ENCODE peak calls at places on chromosome 16, in six cellular contexts. One of them, this sample, is unnamed. For H3K4me1, the result is how much of the 10 kb centered on the place peaks cover.

GRCh38 chr16:89010210-89010925 is 33.4 kb upstream of the CBFA2T3 start:
- DNase-seq in mucosa of descending colon: peak
- DNase-seq in CD8-positive, alpha-beta memory T cell: peak
- DNase-seq in body of pancreas: no peak
- DNase-seq in astrocyte: no peak
- DNase-seq in heart left ventricle: peak
- DNase-seq in this sample: no peak

GRCh38 chr16:79609861-79610260 is 9.3 kb upstream of the MAF start:
- DNase-seq in body of pancreas: no peak
- DNase-seq in heart left ventricle: no peak
- DNase-seq in mucosa of descending colon: no peak
- DNase-seq in astrocyte: no peak
- DNase-seq in CD8-positive, alpha-beta memory T cell: no peak
- DNase-seq in this sample: no peak

GRCh38 chr16:46976550-46976949 is 3.1 kb upstream of the DNAJA2 start:
- DNase-seq in mucosa of descending colon: no peak
- DNase-seq in astrocyte: no peak
- DNase-seq in CD8-positive, alpha-beta memory T cell: no peak
- DNase-seq in body of pancreas: peak
- DNase-seq in heart left ventricle: no peak
- DNase-seq in this sample: no peak

GRCh38 chr16:63982156-63982555 is 1139.7 kb downstream of the CDH11 start:
- DNase-seq in mucosa of descending colon: no peak
- DNase-seq in heart left ventricle: no peak
- DNase-seq in CD8-positive, alpha-beta memory T cell: no peak
- DNase-seq in body of pancreas: no peak
- DNase-seq in astrocyte: no peak
- DNase-seq in this sample: no peak

GRCh38 chr16:87324411-87325275 is 7.5 kb upstream of the C16orf95 start:
- DNase-seq in CD8-positive, alpha-beta memory T cell: peak
- DNase-seq in astrocyte: no peak
- DNase-seq in body of pancreas: peak
- DNase-seq in heart left ventricle: peak
- DNase-seq in mucosa of descending colon: no peak
- DNase-seq in this sample: no peak

GRCh38 chr16:62805221-62805857 is 769.1 kb upstream of the CDH8 start:
- DNase-seq in astrocyte: no peak
- DNase-seq in heart left ventricle: no peak
- DNase-seq in CD8-positive, alpha-beta memory T cell: no peak
- DNase-seq in body of pancreas: no peak
- DNase-seq in mucosa of descending colon: no peak
- DNase-seq in this sample: no peak

GRCh38 chr16:19578378-19578851 is 22.9 kb downstream of the VPS35L start:
- DNase-seq in CD8-positive, alpha-beta memory T cell: no peak
- DNase-seq in heart left ventricle: no peak
- DNase-seq in body of pancreas: no peak
- DNase-seq in mucosa of descending colon: no peak
- DNase-seq in astrocyte: peak
- DNase-seq in this sample: no peak

GRCh38 chr16:77842468-77842867 is 54.1 kb downstream of the VAT1L start:
- DNase-seq in body of pancreas: no peak
- DNase-seq in astrocyte: no peak
- DNase-seq in heart left ventricle: no peak
- DNase-seq in CD8-positive, alpha-beta memory T cell: no peak
- DNase-seq in mucosa of descending colon: no peak
- DNase-seq in this sample: no peak

GRCh38 chr16:19645557-19645981 is 72.5 kb downstream of the KNOP1 start:
- DNase-seq in astrocyte: peak
- DNase-seq in heart left ventricle: peak
- DNase-seq in mucosa of descending colon: no peak
- DNase-seq in CD8-positive, alpha-beta memory T cell: no peak
- DNase-seq in body of pancreas: no peak
- DNase-seq in this sample: no peak

GRCh38 chr16:20260215-20261009 is 66.9 kb downstream of the GP2 start:
- DNase-seq in astrocyte: no peak
- DNase-seq in CD8-positive, alpha-beta memory T cell: no peak
- DNase-seq in body of pancreas: no peak
- DNase-seq in heart left ventricle: no peak
- DNase-seq in mucosa of descending colon: no peak
- DNase-seq in this sample: no peak

GRCh38 chr16:71474864-71475263 is 12.8 kb upstream of the ZNF23 start:
- DNase-seq in body of pancreas: no peak
- DNase-seq in heart left ventricle: no peak
- DNase-seq in mucosa of descending colon: no peak
- DNase-seq in astrocyte: peak
- DNase-seq in CD8-positive, alpha-beta memory T cell: no peak
- DNase-seq in this sample: no peak

GRCh38 chr16:57483725-57484514 is 2.4 kb downstream of the DOK4 start:
- DNase-seq in heart left ventricle: no peak
- DNase-seq in body of pancreas: no peak
- DNase-seq in CD8-positive, alpha-beta memory T cell: no peak
- DNase-seq in mucosa of descending colon: no peak
- DNase-seq in astrocyte: no peak
- DNase-seq in this sample: no peak

GRCh38 chr16:57484515-57485005 is 1.7 kb downstream of the DOK4 start:
- DNase-seq in astrocyte: no peak
- DNase-seq in mucosa of descending colon: no peak
- DNase-seq in CD8-positive, alpha-beta memory T cell: no peak
- DNase-seq in heart left ventricle: no peak
- DNase-seq in body of pancreas: no peak
- DNase-seq in this sample: no peak

GRCh38 chr16:57486858-57487834 is 853 bp upstream of the DOK4 start:
- DNase-seq in astrocyte: no peak
- DNase-seq in CD8-positive, alpha-beta memory T cell: no peak
- DNase-seq in body of pancreas: no peak
- DNase-seq in mucosa of descending colon: no peak
- DNase-seq in heart left ventricle: no peak
- DNase-seq in this sample: no peak

GRCh38 chr16:57485916-57486857 is at the start of gene DOK4:
- DNase-seq in astrocyte: peak
- DNase-seq in CD8-positive, alpha-beta memory T cell: peak
- DNase-seq in heart left ventricle: peak
- DNase-seq in body of pancreas: peak
- DNase-seq in mucosa of descending colon: peak
- DNase-seq in this sample: peak

DNA sequence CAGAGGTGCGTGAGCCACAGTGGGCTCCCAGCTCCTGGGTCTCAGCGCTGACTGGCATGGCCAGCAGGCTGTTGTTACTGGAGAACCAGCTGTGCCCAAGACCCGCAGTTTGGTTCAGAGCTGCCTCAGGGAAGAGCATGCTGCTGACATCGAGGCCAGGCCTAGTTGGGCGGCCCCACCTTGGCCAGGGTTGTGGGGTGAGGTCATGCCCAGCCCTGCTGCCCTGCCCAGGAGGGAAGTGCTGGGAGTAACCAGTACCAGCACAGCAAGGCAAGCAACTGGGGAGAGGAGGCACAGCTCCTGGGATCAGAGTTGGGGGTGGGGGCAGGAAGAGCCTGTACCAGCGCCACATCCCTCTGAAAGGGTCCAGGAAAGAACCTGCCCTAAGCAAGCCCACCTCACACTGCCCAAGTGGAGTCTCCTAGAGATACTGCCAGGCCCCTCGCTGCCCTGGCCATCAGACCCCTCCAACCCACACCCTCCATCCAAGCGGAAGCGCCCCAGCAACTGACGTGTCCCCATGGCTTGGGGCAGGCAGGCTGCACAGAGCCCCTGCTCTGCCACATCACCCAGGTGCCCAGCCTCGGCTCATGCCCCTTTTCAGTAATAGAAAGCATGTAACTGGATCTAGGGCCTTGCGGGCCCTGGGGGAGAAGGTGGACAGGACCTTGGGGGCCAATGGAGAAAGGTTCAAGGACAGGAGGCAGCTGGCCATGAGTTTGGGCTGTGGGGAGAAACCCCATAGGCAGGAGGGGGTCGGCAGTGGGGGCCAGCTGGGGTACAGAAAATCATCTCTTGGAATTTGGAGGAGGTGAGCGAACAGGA is 990 bp downstream of the DOK4 start:
- DNase-seq in CD8-positive, alpha-beta memory T cell: no peak
- DNase-seq in astrocyte: no peak
- DNase-seq in mucosa of descending colon: peak
- DNase-seq in heart left ventricle: no peak
- DNase-seq in body of pancreas: no peak
- DNase-seq in this sample: no peak
- H3K4me3 ChIP-seq in CD8-positive, alpha-beta memory T cell: peak
- H3K4me3 ChIP-seq in astrocyte: peak
- H3K4me3 ChIP-seq in mucosa of descending colon: peak
- H3K4me3 ChIP-seq in heart left ventricle: peak
- H3K4me3 ChIP-seq in body of pancreas: peak
- H3K4me3 ChIP-seq in this sample: peak

GRCh38 chr16:69606985-69607384 is 41.2 kb downstream of the NFAT5 start:
- DNase-seq in heart left ventricle: no peak
- DNase-seq in mucosa of descending colon: no peak
- DNase-seq in body of pancreas: no peak
- DNase-seq in CD8-positive, alpha-beta memory T cell: no peak
- DNase-seq in astrocyte: no peak
- DNase-seq in this sample: no peak

GRCh38 chr16:69607674-69608073 is 41.9 kb downstream of the NFAT5 start:
- DNase-seq in mucosa of descending colon: no peak
- DNase-seq in astrocyte: no peak
- DNase-seq in body of pancreas: no peak
- DNase-seq in heart left ventricle: no peak
- DNase-seq in CD8-positive, alpha-beta memory T cell: no peak
- DNase-seq in this sample: no peak

GRCh38 chr16:69610356-69610755 is 44.6 kb downstream of the NFAT5 start:
- DNase-seq in CD8-positive, alpha-beta memory T cell: no peak
- DNase-seq in body of pancreas: no peak
- DNase-seq in mucosa of descending colon: no peak
- DNase-seq in heart left ventricle: no peak
- DNase-seq in astrocyte: peak
- DNase-seq in this sample: no peak

GRCh38 chr16:69613283-69614154 is 47.8 kb downstream of the NFAT5 start:
- DNase-seq in body of pancreas: no peak
- DNase-seq in heart left ventricle: no peak
- DNase-seq in mucosa of descending colon: no peak
- DNase-seq in astrocyte: peak
- DNase-seq in CD8-positive, alpha-beta memory T cell: no peak
- DNase-seq in this sample: no peak

DNA sequence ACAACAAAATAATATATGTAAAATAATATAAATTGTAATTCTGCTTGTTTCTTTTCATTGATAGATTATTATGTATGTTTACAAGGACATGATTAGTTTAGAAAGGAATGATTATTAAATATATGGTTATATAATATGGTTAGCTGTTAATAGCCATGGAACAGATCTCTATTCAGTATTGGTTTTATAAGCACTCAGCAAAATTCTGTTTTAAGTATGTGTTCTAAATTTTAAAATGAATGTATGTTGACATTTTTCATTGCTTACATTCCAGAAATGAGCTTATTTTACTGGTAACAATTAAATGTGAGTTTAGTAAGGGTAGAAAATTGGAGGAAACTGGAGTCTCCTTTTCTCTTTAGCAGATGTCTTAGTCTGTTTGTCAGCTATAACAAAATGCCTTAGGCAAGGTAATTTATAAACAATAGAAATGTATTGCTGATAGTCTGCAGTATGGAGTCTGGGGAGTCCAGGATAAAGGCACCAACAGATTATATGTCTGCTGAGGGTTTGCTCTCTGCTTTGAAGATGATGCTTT is 45.4 kb downstream of the NFAT5 start:
- DNase-seq in heart left ventricle: no peak
- DNase-seq in body of pancreas: no peak
- DNase-seq in mucosa of descending colon: no peak
- DNase-seq in astrocyte: no peak
- DNase-seq in CD8-positive, alpha-beta memory T cell: no peak
- DNase-seq in this sample: no peak
- H3K4me1 ChIP-seq in heart left ventricle: under half
- H3K4me1 ChIP-seq in body of pancreas: under half
- H3K4me1 ChIP-seq in mucosa of descending colon: under half
- H3K4me1 ChIP-seq in astrocyte: under half
- H3K4me1 ChIP-seq in CD8-positive, alpha-beta memory T cell: under half
- H3K4me1 ChIP-seq in this sample: under half

GRCh38 chr16:67546761-67547422 is 15.4 kb upstream of the CTCF start:
- DNase-seq in CD8-positive, alpha-beta memory T cell: peak
- DNase-seq in astrocyte: no peak
- DNase-seq in body of pancreas: peak
- DNase-seq in heart left ventricle: peak
- DNase-seq in mucosa of descending colon: peak
- DNase-seq in this sample: peak

GRCh38 chr16:67547423-67548264 is 14.7 kb upstream of the CTCF start:
- DNase-seq in CD8-positive, alpha-beta memory T cell: no peak
- DNase-seq in mucosa of descending colon: peak
- DNase-seq in heart left ventricle: no peak
- DNase-seq in body of pancreas: no peak
- DNase-seq in astrocyte: no peak
- DNase-seq in this sample: peak

GRCh38 chr16:67549936-67550335 is 12.4 kb upstream of the CTCF start:
- DNase-seq in mucosa of descending colon: no peak
- DNase-seq in body of pancreas: no peak
- DNase-seq in astrocyte: no peak
- DNase-seq in heart left ventricle: no peak
- DNase-seq in CD8-positive, alpha-beta memory T cell: no peak
- DNase-seq in this sample: no peak

GRCh38 chr16:67549240-67549639 is 13.1 kb upstream of the CTCF start:
- DNase-seq in mucosa of descending colon: no peak
- DNase-seq in body of pancreas: no peak
- DNase-seq in heart left ventricle: no peak
- DNase-seq in CD8-positive, alpha-beta memory T cell: no peak
- DNase-seq in astrocyte: no peak
- DNase-seq in this sample: no peak

GRCh38 chr16:67548265-67549126 is 13.8 kb upstream of the CTCF start:
- DNase-seq in mucosa of descending colon: no peak
- DNase-seq in body of pancreas: no peak
- DNase-seq in heart left ventricle: no peak
- DNase-seq in CD8-positive, alpha-beta memory T cell: no peak
- DNase-seq in astrocyte: no peak
- DNase-seq in this sample: no peak
- H3K4me3 ChIP-seq in mucosa of descending colon: no peak
- H3K4me3 ChIP-seq in body of pancreas: no peak
- H3K4me3 ChIP-seq in heart left ventricle: no peak
- H3K4me3 ChIP-seq in CD8-positive, alpha-beta memory T cell: peak
- H3K4me3 ChIP-seq in astrocyte: no peak
- H3K4me3 ChIP-seq in this sample: no peak

DNA sequence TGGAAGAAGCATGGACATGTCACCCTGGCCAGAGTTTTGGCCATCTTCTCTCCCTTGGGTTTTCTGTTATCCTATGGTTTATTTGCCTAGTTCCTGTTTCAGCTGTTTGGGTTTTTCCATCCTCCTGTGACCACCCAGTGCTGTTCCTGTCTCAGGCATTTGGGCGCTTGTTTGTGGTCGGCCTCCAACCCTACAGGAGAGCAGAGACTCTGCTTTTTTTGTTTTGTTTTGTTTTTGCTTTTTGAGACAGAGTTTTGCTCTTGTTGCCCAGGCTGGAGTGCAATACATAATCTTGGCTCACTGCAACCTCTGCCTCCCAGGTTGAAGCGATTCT is 3.3 kb upstream of the ZC3H7A start:
- DNase-seq in astrocyte: no peak
- DNase-seq in body of pancreas: no peak
- DNase-seq in mucosa of descending colon: no peak
- DNase-seq in CD8-positive, alpha-beta memory T cell: no peak
- DNase-seq in heart left ventricle: peak
- DNase-seq in this sample: no peak
- H3K4me1 ChIP-seq in astrocyte: under half
- H3K4me1 ChIP-seq in body of pancreas: under half
- H3K4me1 ChIP-seq in mucosa of descending colon: under half
- H3K4me1 ChIP-seq in CD8-positive, alpha-beta memory T cell: under half
- H3K4me1 ChIP-seq in heart left ventricle: under half
- H3K4me1 ChIP-seq in this sample: under half

GRCh38 chr16:718389-718788 is 2.6 kb upstream of the ANTKMT start:
- DNase-seq in heart left ventricle: no peak
- DNase-seq in body of pancreas: no peak
- DNase-seq in mucosa of descending colon: no peak
- DNase-seq in CD8-positive, alpha-beta memory T cell: no peak
- DNase-seq in astrocyte: no peak
- DNase-seq in this sample: no peak
- H3K4me3 ChIP-seq in heart left ventricle: no peak
- H3K4me3 ChIP-seq in body of pancreas: no peak
- H3K4me3 ChIP-seq in mucosa of descending colon: no peak
- H3K4me3 ChIP-seq in CD8-positive, alpha-beta memory T cell: no peak
- H3K4me3 ChIP-seq in astrocyte: no peak
- H3K4me3 ChIP-seq in this sample: no peak

This sample was measured in naive thymus-derived CD4-positive, alpha-beta T cell.